ENCODE peak calls at places on chromosomes 16 and 17, in seven cellular contexts. Q, Z, I, K, S, B and L are unnamed samples.

GRCh38 chr16:19291459-19291858 is 5.9 kb downstream of the CLEC19A start:
- DNase-seq in Q (no peak), Z (no peak), I (no peak), K (peak; percentile 60), S (peak; percentile 9), B (no peak), L (no peak)

GRCh38 chr16:10965440-10966039 is 21.2 kb downstream of the CLEC16A start:
- DNase-seq in Q (no peak), Z (no peak), I (no peak), K (no peak), S (no peak), B (no peak), L (no peak)

GRCh38 chr16:1206786-1207185 is 18.3 kb downstream of the TPSG1 start:
- DNase-seq in Q (peak; percentile 10), Z (no peak), I (no peak), K (no peak), S (no peak), B (no peak), L (no peak)

GRCh38 chr17:31416503-31416923 is 25.0 kb downstream of the RAB11FIP4 start:
- DNase-seq in Q (no peak), Z (no peak), I (no peak), K (no peak), S (no peak), B (no peak), L (no peak)

GRCh38 chr17:4503283-4504005 is 4.8 kb downstream of the SPNS2 start:
- DNase-seq in Q (no peak), Z (no peak), I (no peak), K (no peak), S (no peak), B (no peak), L (no peak)

GRCh38 chr17:82593590-82594087 is 54.6 kb downstream of the WDR45B start:
- DNase-seq in Q (peak; percentile 17), Z (no peak), I (no peak), K (no peak), S (peak; percentile 25), B (no peak), L (no peak)

GRCh38 chr17:82116246-82116645 is 18.2 kb upstream of the FASN start:
- DNase-seq in Q (no peak), Z (no peak), I (no peak), K (no peak), S (no peak), B (no peak), L (no peak)

GRCh38 chr16:67198238-67198734 is 645 bp upstream of the ELMO3 start:
- DNase-seq in Q (no peak), Z (no peak), I (peak; percentile 80), K (peak; percentile 66), S (peak; percentile 65), B (no peak), L (peak; percentile 79)

GRCh38 chr17:43465049-43465448 is 18.7 kb upstream of the DHX8 start:
- DNase-seq in Q (no peak), Z (no peak), I (no peak), K (no peak), S (no peak), B (no peak), L (no peak)

GRCh38 chr16:86961133-86961720 is 356.0 kb downstream of the C16orf95 start:
- DNase-seq in Q (no peak), Z (peak; percentile 35), I (no peak), K (no peak), S (peak; percentile 63), B (no peak), L (peak; percentile 40)

GRCh38 chr16:71673190-71673956 is 47.4 kb downstream of the MARVELD3 start:
- DNase-seq in Q (no peak), Z (no peak), I (no peak), K (no peak), S (no peak), B (no peak), L (no peak)

GRCh38 chr16:23374721-23375120 is 72.6 kb downstream of the SCNN1B start:
- DNase-seq in Q (no peak), Z (no peak), I (peak; percentile 72), K (no peak), S (no peak), B (no peak), L (no peak)

GRCh38 chr16:27515874-27516353 is 33.8 kb downstream of the GTF3C1 start:
- DNase-seq in Q (no peak), Z (no peak), I (no peak), K (peak; percentile 48), S (peak; percentile 47), B (no peak), L (no peak)

GRCh38 chr17:50922107-50922506 is 56.0 kb upstream of the TOB1 start:
- DNase-seq in Q (no peak), Z (no peak), I (no peak), K (no peak), S (peak; percentile 21), B (no peak), L (no peak)

GRCh38 chr17:58311429-58311894 is 17.1 kb downstream of the TSPOAP1 start:
- DNase-seq in Q (no peak), Z (no peak), I (no peak), K (no peak), S (no peak), B (no peak), L (peak; percentile 66)

GRCh38 chr16:31452631-31453106 is 6.6 kb upstream of the ARMC5 start:
- DNase-seq in Q (no peak), Z (peak; percentile 83), I (no peak), K (peak; percentile 76), S (peak; percentile 91), B (no peak), L (no peak)

GRCh38 chr16:11871193-11871592 is 19.9 kb upstream of the RSL1D1 start:
- DNase-seq in Q (no peak), Z (no peak), I (no peak), K (peak; percentile 53), S (peak; percentile 51), B (no peak), L (no peak)

GRCh38 chr17:79106958-79107357 is 32.3 kb downstream of the ENGASE start:
- DNase-seq in Q (no peak), Z (no peak), I (no peak), K (no peak), S (no peak), B (no peak), L (no peak)

GRCh38 chr17:57110579-57111367 is 25.7 kb downstream of the AKAP1 start:
- DNase-seq in Q (no peak), Z (no peak), I (no peak), K (no peak), S (no peak), B (no peak), L (no peak)

GRCh38 chr16:9297437-9298113 is 206.1 kb downstream of the HAPSTR1 start:
- DNase-seq in Q (no peak), Z (no peak), I (no peak), K (peak; percentile 45), S (peak; percentile 29), B (no peak), L (no peak)

GRCh38 chr16:77896357-77896972 is 108.1 kb downstream of the VAT1L start:
- DNase-seq in Q (no peak), Z (no peak), I (no peak), K (no peak), S (no peak), B (no peak), L (no peak)

GRCh38 chr16:177394-177822 is 928 bp downstream of the HBA1 start:
- DNase-seq in Q (no peak), Z (no peak), I (no peak), K (no peak), S (peak; percentile 40), B (no peak), L (no peak)

GRCh38 chr17:75791251-75791650 is 6.6 kb downstream of the UNK start:
- DNase-seq in Q (no peak), Z (no peak), I (no peak), K (no peak), S (no peak), B (no peak), L (no peak)

GRCh38 chr17:78790552-78790951 is 8.5 kb upstream of the CYTH1 start:
- DNase-seq in Q (no peak), Z (no peak), I (no peak), K (no peak), S (no peak), B (no peak), L (no peak)

GRCh38 chr16:81798311-81799137 is 19.4 kb downstream of the PLCG2 start:
- DNase-seq in Q (no peak), Z (no peak), I (no peak), K (no peak), S (no peak), B (no peak), L (no peak)

GRCh38 chr17:81912441-81913309 is 1.5 kb upstream of the PCYT2 start:
- DNase-seq in Q (no peak), Z (no peak), I (no peak), K (no peak), S (no peak), B (no peak), L (peak; percentile 91)

GRCh38 chr16:608019-608418 is 18.2 kb downstream of the RAB40C start:
- DNase-seq in Q (no peak), Z (no peak), I (no peak), K (no peak), S (no peak), B (no peak), L (no peak)

GRCh38 chr17:66523378-66524174 is 221.2 kb downstream of the PRKCA start:
- DNase-seq in Q (no peak), Z (no peak), I (peak; percentile 84), K (no peak), S (peak; percentile 77), B (no peak), L (no peak)

GRCh38 chr17:74526681-74527080 is 4.6 kb downstream of the CD300LB start:
- DNase-seq in Q (no peak), Z (no peak), I (no peak), K (no peak), S (no peak), B (no peak), L (no peak)

GRCh38 chr17:77571562-77571981 is 386.9 kb upstream of the TNRC6C start:
- DNase-seq in Q (peak; percentile 28), Z (no peak), I (no peak), K (no peak), S (peak; percentile 28), B (no peak), L (no peak)
- H3K4me3 ChIP-seq in Q (peak overlapping the region; percentile 46), Z (no peak overlapping the region), I (no peak overlapping the region), K (no peak overlapping the region), S (no peak overlapping the region), B (peak overlapping the region; percentile 49), L (no peak overlapping the region)

GRCh38 chr16:70600730-70601129 is 45.6 kb upstream of the IL34 start:
- DNase-seq in Q (no peak), Z (no peak), I (no peak), K (no peak), S (no peak), B (no peak), L (no peak)
- H3K4me3 ChIP-seq in Q (no peak overlapping the region), Z (no peak overlapping the region), I (no peak overlapping the region), K (no peak overlapping the region), S (no peak overlapping the region), B (no peak overlapping the region), L (no peak overlapping the region)

GRCh38 chr17:77391668-77392375 is 251.1 kb downstream of the SEC14L1 start:
- DNase-seq in Q (peak; percentile 34), Z (peak; percentile 94), I (peak; percentile 65), K (peak; percentile 74), S (peak; percentile 98), B (no peak), L (no peak)
- H3K4me3 ChIP-seq in Q (no peak overlapping the region), Z (no peak overlapping the region), I (no peak overlapping the region), K (peak overlapping the region; percentile 2), S (peak overlapping the region; percentile 36), B (no peak overlapping the region), L (no peak overlapping the region)

GRCh38 chr16:68284847-68285246 is 20.5 kb downstream of the SLC7A6 start:
- DNase-seq in Q (no peak), Z (no peak), I (no peak), K (no peak), S (no peak), B (no peak), L (no peak)
- H3K4me3 ChIP-seq in Q (peak overlapping the region; percentile 39), Z (no peak overlapping the region), I (no peak overlapping the region), K (no peak overlapping the region), S (no peak overlapping the region), B (no peak overlapping the region), L (no peak overlapping the region)

GRCh38 chr16:50151744-50152143 is 1.4 kb upstream of the TENT4B start:
- DNase-seq in Q (no peak), Z (no peak), I (no peak), K (no peak), S (no peak), B (no peak), L (no peak)
- H3K4me3 ChIP-seq in Q (peak overlapping the region; percentile 79), Z (no peak overlapping the region), I (no peak overlapping the region), K (no peak overlapping the region), S (peak overlapping the region; percentile 91), B (no peak overlapping the region), L (no peak overlapping the region)